ENCODE peak calls at places on chromosomes 2 and 18, in six cellular contexts. Z, M, I, K, E and S are unnamed samples. For H3K4me1, the result is how much of the 10 kb centered on the place peaks cover.

GRCh38 chr2:168649105-168649504 is 153.3 kb upstream of the NOSTRIN start:
- DNase-seq in Z (no peak), M (no peak), I (no peak), K (no peak), E (no peak), S (no peak)

GRCh38 chr2:208984376-208985100 is 439.3 kb upstream of the MAP2 start:
- DNase-seq in Z (no peak), M (no peak), I (no peak), K (no peak), E (no peak), S (no peak)

GRCh38 chr2:70986499-70987189 is 8.0 kb downstream of the TEX261 start:
- DNase-seq in Z (peak), M (no peak), I (no peak), K (no peak), E (no peak), S (peak)

GRCh38 chr2:144607899-144608477 is 88.1 kb upstream of the ZEB2 start:
- DNase-seq in Z (no peak), M (no peak), I (no peak), K (no peak), E (no peak), S (no peak)

GRCh38 chr2:50556934-50557575 is 474.9 kb downstream of the NRXN1 start:
- DNase-seq in Z (no peak), M (no peak), I (no peak), K (no peak), E (no peak), S (no peak)

GRCh38 chr18:61824733-61825363 is 68.0 kb downstream of the RNF152 start:
- DNase-seq in Z (no peak), M (no peak), I (no peak), K (no peak), E (no peak), S (no peak)

GRCh38 chr2:83561592-83561991 is 897.5 kb downstream of the SUCLG1 start:
- DNase-seq in Z (no peak), M (no peak), I (no peak), K (no peak), E (no peak), S (no peak)

GRCh38 chr2:143600136-143600535 is 470.9 kb downstream of the ARHGAP15 start:
- DNase-seq in Z (no peak), M (no peak), I (no peak), K (no peak), E (no peak), S (no peak)

GRCh38 chr2:989766-990467 is 39.3 kb downstream of the SNTG2 start:
- DNase-seq in Z (no peak), M (no peak), I (no peak), K (no peak), E (no peak), S (no peak)

GRCh38 chr18:23105581-23106219 is 29.6 kb upstream of the CABLES1 start:
- DNase-seq in Z (no peak), M (no peak), I (no peak), K (no peak), E (no peak), S (no peak)

GRCh38 chr2:142463047-142463446 is 332.2 kb upstream of the LRP1B start:
- DNase-seq in Z (no peak), M (no peak), I (no peak), K (no peak), E (no peak), S (no peak)

GRCh38 chr18:67133669-67134068 is 382.9 kb downstream of the DSEL start:
- DNase-seq in Z (no peak), M (no peak), I (no peak), K (no peak), E (no peak), S (no peak)

GRCh38 chr2:29275186-29275585 is 160.0 kb downstream of the CLIP4 start:
- DNase-seq in Z (no peak), M (no peak), I (no peak), K (no peak), E (no peak), S (no peak)

GRCh38 chr2:219277703-219278654 is 1.2 kb upstream of the DNAJB2 start:
- DNase-seq in Z (peak), M (peak), I (peak), K (peak), E (peak), S (peak)

GRCh38 chr18:62999392-62999791 is 284.1 kb downstream of the PHLPP1 start:
- DNase-seq in Z (peak), M (no peak), I (no peak), K (no peak), E (no peak), S (peak)

GRCh38 chr2:204664708-204665121 is 119.4 kb downstream of the PARD3B start:
- DNase-seq in Z (no peak), M (peak), I (no peak), K (no peak), E (no peak), S (no peak)

GRCh38 chr2:143564419-143564818 is 435.2 kb downstream of the ARHGAP15 start:
- DNase-seq in Z (no peak), M (no peak), I (no peak), K (no peak), E (no peak), S (no peak)

GRCh38 chr2:25980951-25981350 is 1.3 kb downstream of the KIF3C start:
- DNase-seq in Z (no peak), M (no peak), I (no peak), K (no peak), E (no peak), S (no peak)

GRCh38 chr2:25981596-25982272 is 563 bp downstream of the KIF3C start:
- DNase-seq in Z (no peak), M (peak), I (no peak), K (no peak), E (no peak), S (no peak)

GRCh38 chr2:25982273-25982967 is at the start of gene KIF3C:
- DNase-seq in Z (peak), M (peak), I (peak), K (peak), E (no peak), S (no peak)

GRCh38 chr2:25983735-25984134 is 1.4 kb upstream of the KIF3C start:
- DNase-seq in Z (no peak), M (no peak), I (no peak), K (no peak), E (no peak), S (no peak)

GRCh38 chr2:25982968-25983280 is 627 bp upstream of the KIF3C start:
- DNase-seq in Z (no peak), M (no peak), I (no peak), K (no peak), E (no peak), S (no peak)
- H3K27ac ChIP-seq in Z (peak), M (peak), I (no peak), K (peak), E (peak), S (peak)

GRCh38 chr2:9261231-9261883 is 54.7 kb downstream of the ASAP2 start:
- DNase-seq in Z (no peak), M (no peak), I (no peak), K (no peak), E (no peak), S (no peak)

GRCh38 chr2:9263388-9263787 is 56.8 kb downstream of the ASAP2 start:
- DNase-seq in Z (no peak), M (no peak), I (no peak), K (no peak), E (no peak), S (no peak)

GRCh38 chr2:9260411-9261037 is 53.9 kb downstream of the ASAP2 start:
- DNase-seq in Z (no peak), M (no peak), I (no peak), K (no peak), E (no peak), S (no peak)

GRCh38 chr2:9264301-9264700 is 57.7 kb downstream of the ASAP2 start:
- DNase-seq in Z (no peak), M (no peak), I (no peak), K (no peak), E (no peak), S (no peak)

DNA sequence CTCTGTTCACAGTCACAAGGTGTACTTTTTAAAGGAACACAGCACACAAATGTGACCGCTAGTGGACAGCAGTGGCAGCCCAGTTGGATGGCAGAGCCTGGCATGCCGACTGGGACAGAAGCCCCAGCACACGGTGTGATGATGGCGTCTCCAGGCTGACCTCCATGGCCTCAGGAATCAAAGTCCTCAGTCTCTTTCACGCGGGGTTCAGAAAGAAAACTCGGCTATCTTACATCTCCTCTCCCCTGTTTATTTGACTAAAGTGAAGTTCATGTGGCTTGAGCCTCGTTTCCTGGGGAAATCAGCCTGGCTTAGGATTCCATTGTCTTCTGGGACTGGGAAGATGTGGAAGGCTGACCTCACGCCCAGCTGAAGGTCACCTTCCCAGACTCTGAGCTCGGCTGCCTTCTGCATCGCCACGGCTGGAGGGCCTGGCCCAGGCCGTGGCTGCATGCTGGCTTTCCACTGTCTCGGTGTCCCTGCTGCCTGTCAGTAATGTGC is 56.1 kb downstream of the ASAP2 start:
- DNase-seq in Z (no peak), M (no peak), I (no peak), K (no peak), E (no peak), S (no peak)
- TF ChIP-seq POLR2AphosphoS5 in Z (no peak), M (no peak), I (no peak), K (no peak), E (no peak), S (no peak)

DNA sequence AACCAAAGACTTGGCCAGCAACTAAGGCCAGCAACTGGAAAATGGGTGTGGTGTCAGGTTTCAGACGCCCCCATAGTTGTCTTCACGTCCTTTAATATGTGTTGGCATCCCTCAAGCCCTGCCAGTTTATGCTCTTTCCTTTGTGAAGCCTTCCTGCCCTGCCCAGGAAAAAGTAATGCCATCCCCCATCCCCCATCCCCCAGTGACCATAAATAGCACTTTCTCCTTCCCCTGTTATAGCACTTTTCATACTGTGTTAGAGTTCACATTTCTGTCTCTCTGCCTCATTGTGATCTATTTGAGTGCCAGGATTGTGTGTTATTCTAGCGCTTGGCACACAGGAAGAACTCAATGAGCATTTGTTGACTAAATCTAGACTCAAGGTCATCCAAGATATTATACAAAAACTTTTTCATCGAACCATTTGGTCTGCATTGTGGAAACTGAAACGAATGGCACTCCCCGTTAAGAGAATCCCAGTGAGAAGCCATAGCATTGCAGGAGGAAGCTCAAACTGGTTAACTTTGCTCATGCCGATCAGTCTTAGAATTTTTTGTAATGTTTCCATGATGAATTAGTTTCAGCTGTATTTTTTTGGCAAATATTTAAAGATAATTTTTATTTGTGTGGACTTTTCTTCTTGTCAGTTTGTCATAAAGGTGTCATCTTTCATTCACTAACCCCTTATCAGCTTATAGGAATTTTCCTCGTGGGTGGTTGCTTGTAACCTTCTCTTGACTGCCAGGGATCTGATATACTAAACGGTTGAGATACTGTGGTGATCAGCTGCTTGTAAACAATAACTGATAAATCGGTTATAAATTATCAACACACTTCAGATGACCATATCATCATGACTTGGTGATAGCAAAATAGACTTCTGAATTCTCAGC is 15.7 kb downstream of the CRIM1 start:
- DNase-seq in Z (no peak), M (no peak), I (no peak), K (no peak), E (no peak), S (no peak)
- H3K4me1 ChIP-seq in Z (half or more), M (half or more), I (half or more), K (under half), E (half or more), S (half or more)

GRCh38 chr2:135689679-135690078 is 52.0 kb upstream of the UBXN4 start:
- DNase-seq in Z (no peak), M (no peak), I (no peak), K (no peak), E (no peak), S (no peak)
- H3K27ac ChIP-seq in Z (no peak), M (no peak), I (no peak), K (no peak), E (no peak), S (no peak)

GRCh38 chr2:69381337-69381737 is 5.7 kb downstream of the GFPT1 start:
- DNase-seq in Z (no peak), M (no peak), I (no peak), K (no peak), E (no peak), S (no peak)

GRCh38 chr2:69384618-69385081 is 2.4 kb downstream of the GFPT1 start:
- DNase-seq in Z (no peak), M (no peak), I (no peak), K (no peak), E (no peak), S (no peak)

GRCh38 chr2:69382547-69382946 is 4.5 kb downstream of the GFPT1 start:
- DNase-seq in Z (no peak), M (no peak), I (no peak), K (no peak), E (no peak), S (no peak)

GRCh38 chr2:69385443-69386151 is 1.4 kb downstream of the GFPT1 start:
- DNase-seq in Z (no peak), M (no peak), I (no peak), K (no peak), E (peak), S (no peak)

GRCh38 chr2:69383178-69383812 is 3.7 kb downstream of the GFPT1 start:
- DNase-seq in Z (no peak), M (no peak), I (no peak), K (no peak), E (no peak), S (no peak)
- TF ChIP-seq POLR2AphosphoS5 in Z (no peak), M (no peak), I (no peak), K (no peak), E (no peak), S (no peak)

GRCh38 chr2:235500110-235500760 is 6.4 kb downstream of the AGAP1 start:
- DNase-seq in Z (no peak), M (no peak), I (no peak), K (no peak), E (no peak), S (no peak)
- H3K4me1 ChIP-seq in Z (under half), M (half or more), I (under half), K (under half), E (half or more), S (half or more)

GRCh38 chr2:232597362-232598079 is 35.9 kb upstream of the EFHD1 start:
- DNase-seq in Z (no peak), M (no peak), I (no peak), K (no peak), E (no peak), S (no peak)

GRCh38 chr2:232598293-232598692 is 35.1 kb upstream of the EFHD1 start:
- DNase-seq in Z (no peak), M (no peak), I (no peak), K (no peak), E (no peak), S (no peak)

GRCh38 chr2:232603283-232603682 is 30.1 kb upstream of the EFHD1 start:
- DNase-seq in Z (no peak), M (no peak), I (no peak), K (no peak), E (no peak), S (no peak)

GRCh38 chr2:232604535-232604934 is 28.9 kb upstream of the EFHD1 start:
- DNase-seq in Z (no peak), M (no peak), I (no peak), K (no peak), E (no peak), S (no peak)

DNA sequence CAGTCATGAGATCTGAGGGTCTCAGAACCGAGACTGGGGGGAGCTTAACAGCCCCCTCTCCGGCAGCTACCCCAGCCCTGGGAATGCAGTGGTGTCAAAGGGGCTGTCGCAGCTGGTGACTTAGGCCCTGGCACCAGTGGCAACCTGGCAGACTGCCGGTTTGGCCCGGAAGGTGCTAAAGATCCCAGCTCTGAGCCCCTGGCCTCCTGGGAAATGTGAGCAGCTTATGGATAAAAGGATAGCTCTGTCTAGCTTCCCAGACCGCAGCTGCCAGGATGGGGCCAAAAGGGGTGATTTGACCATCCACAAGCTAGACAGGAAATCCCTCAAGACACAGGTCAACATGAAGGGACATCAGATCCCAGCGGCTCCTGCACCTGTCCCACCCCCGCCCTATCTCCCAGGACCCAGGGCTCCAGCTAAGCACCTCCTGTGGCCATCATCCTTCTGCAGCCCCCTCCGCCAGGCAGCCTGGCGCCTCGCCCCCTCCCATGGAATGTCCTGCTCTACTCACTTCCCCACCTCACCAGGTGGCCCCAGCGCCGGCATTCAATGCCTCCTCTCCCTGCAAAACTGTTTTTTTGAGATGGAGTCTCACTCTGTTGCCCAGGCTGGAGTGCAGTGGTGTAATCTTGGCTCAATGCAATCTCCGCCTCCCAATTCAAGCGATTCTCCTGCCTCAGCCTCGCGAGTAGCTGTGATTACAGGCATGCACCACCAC is 33.2 kb upstream of the EFHD1 start:
- DNase-seq in Z (no peak), M (peak), I (no peak), K (no peak), E (no peak), S (no peak)
- H3K27ac ChIP-seq in Z (no peak), M (no peak), I (no peak), K (no peak), E (no peak), S (no peak)